ENCODE peak calls at places on chromosomes 13 and 19, in four cellular contexts. R is IMR-90, A is cardiac muscle cell, Z is psoas muscle. Y is an unnamed sample. For H3K36me3, the result is how much of the 10 kb centered on the place peaks cover.

GRCh38 chr13:29999492-30000372 is 149.3 kb upstream of the UBL3 start:
- DNase-seq in R (no peak), Z (no peak), A (no peak), Y (no peak)

GRCh38 chr13:28575200-28575599 is 80.3 kb upstream of the FLT1 start:
- DNase-seq in A (no peak), Z (no peak), R (no peak), Y (no peak)

GRCh38 chr13:41075034-41075433 is 13.7 kb downstream of the WBP4 start:
- DNase-seq in A (peak), R (peak), Z (no peak), Y (peak)

GRCh38 chr13:59345316-59345715 is 818.4 kb downstream of the DIAPH3 start:
- DNase-seq in Z (no peak), A (no peak), R (no peak), Y (no peak)

GRCh38 chr13:112879283-112879833 is 89.7 kb upstream of the MCF2L start:
- DNase-seq in R (peak), Z (no peak), A (no peak), Y (no peak)

GRCh38 chr19:21750586-21751128 is 16.7 kb downstream of the ZNF100 start:
- DNase-seq in Z (no peak), R (no peak), A (no peak), Y (no peak)

GRCh38 chr19:44553478-44554171 is 24.1 kb upstream of the CEACAM20 start:
- DNase-seq in Z (no peak), A (no peak), R (no peak), Y (no peak)

GRCh38 chr19:53158119-53158656 is 665 bp downstream of the ZNF347 start:
- DNase-seq in Z (peak), R (peak), A (peak), Y (peak)

GRCh38 chr13:31043891-31044657 is 111.6 kb downstream of the TEX26 start:
- DNase-seq in Z (peak), A (peak), R (peak), Y (peak)

GRCh38 chr19:2618611-2619010 is 83.9 kb downstream of the GNG7 start:
- DNase-seq in A (no peak), R (peak), Z (peak), Y (no peak)

GRCh38 chr19:29887498-29887897 is 54.5 kb upstream of the URI1 start:
- DNase-seq in A (no peak), R (peak), Z (no peak), Y (no peak)

GRCh38 chr19:2198317-2198716 is 34.6 kb downstream of the DOT1L start:
- DNase-seq in R (no peak), A (no peak), Z (no peak), Y (no peak)

GRCh38 chr13:27141746-27142145 is 29.9 kb downstream of the USP12 start:
- DNase-seq in R (no peak), Z (no peak), A (no peak), Y (no peak)

GRCh38 chr13:113785051-113786010 is 26.3 kb downstream of the TMEM255B start:
- DNase-seq in R (peak), Z (no peak), A (no peak), Y (no peak)

GRCh38 chr19:16325161-16325527 is 518 bp downstream of the KLF2 start:
- DNase-seq in R (no peak), Z (peak), A (peak), Y (no peak)

GRCh38 chr19:16628984-16629691 is 1.1 kb upstream of the MED26 start:
- DNase-seq in Z (no peak), A (no peak), R (peak), Y (peak)

GRCh38 chr19:33100894-33101644 is 20.1 kb downstream of the GPATCH1 start:
- DNase-seq in A (no peak), Z (no peak), R (no peak), Y (no peak)

GRCh38 chr19:7478843-7479227 is 10.0 kb downstream of the PEX11G start:
- DNase-seq in A (no peak), Z (no peak), R (no peak), Y (no peak)

GRCh38 chr19:56071151-56071550 is 49.9 kb downstream of the ZNF787 start:
- DNase-seq in A (no peak), R (no peak), Z (no peak), Y (no peak)
- TF ChIP-seq CTCF in A (peak), R (no peak), Z (no peak), Y (peak)

DNA sequence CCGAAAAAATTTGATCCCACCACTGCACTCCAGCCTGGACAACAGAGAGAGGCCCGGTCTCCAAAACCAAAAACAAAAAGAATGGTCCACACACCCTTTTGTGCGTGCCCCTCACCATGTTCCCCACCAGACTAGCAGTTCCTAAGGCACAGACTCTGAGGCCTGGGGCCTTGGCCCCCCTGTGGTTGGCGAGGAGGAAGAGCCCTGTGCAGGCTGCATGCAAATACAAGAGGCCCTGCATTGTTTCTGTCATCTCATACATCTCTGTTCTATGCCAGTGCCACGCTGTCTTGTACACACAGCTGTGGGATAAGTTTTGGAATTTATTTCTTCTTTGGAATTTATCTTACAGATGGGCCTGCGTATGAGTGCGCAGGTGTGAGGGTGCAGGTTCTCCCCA is 4.7 kb upstream of the YJEFN3 start:
- DNase-seq in R (no peak), A (no peak), Z (no peak), Y (no peak)
- H3K36me3 ChIP-seq in R (under half), A (under half), Z (under half), Y (under half)

DNA sequence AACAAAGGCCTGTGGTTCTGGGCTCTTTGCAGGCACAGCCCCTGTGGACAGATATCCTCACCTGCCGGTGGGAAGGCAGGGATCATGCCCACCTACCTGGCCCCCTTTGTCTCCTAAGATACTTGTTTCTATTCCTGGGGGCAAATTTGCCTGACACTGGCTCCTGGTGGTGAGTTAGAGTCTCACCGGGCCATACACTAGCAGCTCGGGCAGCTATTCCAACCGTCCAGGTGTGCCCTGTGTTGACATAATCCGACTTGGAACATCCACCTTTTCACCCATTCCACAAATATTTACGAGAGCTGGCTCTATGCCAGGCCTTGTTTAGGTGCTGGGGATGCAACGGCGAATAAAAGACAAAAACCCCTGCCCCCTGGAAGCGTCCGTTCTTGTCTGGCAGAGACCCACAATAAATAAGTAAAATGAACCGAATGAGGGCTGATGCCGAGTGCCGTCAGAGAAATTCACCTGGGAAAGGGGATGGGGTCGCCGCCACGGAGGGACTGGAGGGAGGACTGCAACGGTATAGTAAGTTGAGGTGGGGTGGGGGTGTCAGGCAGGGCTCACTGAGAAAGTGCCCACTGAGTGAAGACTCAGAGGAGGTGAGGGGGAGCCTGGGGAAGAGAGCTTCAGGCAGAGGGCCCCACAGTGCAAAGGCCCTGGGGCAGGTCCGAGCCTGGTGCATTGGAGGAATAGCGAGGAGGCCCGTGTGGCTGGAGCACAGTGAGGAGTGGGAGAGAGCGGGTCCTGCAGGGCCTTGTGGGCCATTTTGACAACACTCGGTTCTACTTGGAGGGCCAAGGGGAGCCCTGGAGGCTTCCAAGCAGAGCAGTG is 43.2 kb upstream of the RANBP3 start:
- DNase-seq in A (no peak), Z (no peak), R (no peak), Y (peak)
- TF ChIP-seq CTCF in A (peak), Z (no peak), R (no peak), Y (no peak)

DNA sequence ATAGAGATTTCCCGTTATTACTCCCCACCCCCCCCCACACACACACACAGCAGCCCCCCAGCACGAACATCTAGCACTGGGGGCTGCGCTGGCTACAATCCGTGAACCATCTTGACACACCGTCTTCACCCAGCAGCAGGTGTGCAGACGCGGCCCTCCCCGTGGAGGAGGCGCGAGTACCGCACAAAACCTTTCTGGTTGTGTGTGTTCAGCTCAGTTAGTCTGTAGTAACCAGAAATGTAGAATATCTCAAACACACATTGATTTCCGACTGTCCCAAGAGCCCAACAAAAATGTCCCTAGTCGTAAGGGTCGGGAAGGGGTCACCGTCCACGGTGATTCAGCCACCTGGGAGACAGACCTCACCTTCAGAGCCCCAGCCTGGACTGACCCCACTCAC is 122.7 kb downstream of the RAB20 start:
- DNase-seq in Z (no peak), R (no peak), A (no peak), Y (no peak)
- H3K36me3 ChIP-seq in Z (under half), R (half or more), A (under half), Y (under half)

GRCh38 chr19:48637948-48638830 is 1.0 kb upstream of the DBP start:
- DNase-seq in A (peak), Z (peak), R (peak), Y (peak)
- TF ChIP-seq CTCF in A (peak), Z (no peak), R (peak), Y (peak)

DNA sequence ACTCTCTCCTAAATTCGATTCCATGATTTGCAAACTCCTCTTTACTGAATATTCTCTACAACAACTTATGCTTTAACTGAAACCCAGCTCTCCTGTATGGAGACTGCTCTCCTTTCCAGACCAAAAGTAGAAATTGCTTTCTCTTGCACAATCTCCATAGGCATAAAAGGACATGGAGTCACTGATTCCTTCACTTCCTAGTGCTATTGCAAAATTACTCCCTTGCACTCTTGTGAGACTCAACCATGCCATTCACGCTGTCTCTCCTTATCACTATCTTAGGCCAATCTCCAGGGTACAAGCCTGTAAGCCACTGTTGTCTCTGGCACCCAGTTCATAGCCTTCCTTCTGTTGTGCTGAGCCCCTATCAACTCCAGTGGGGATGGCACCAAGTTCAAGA is 30.6 kb downstream of the SERPINE3 start:
- DNase-seq in R (peak), A (no peak), Z (no peak), Y (no peak)
- H3K36me3 ChIP-seq in R (under half), A (under half), Z (under half), Y (under half)

GRCh38 chr13:96297360-96297759 is 207.5 kb downstream of the HS6ST3 start:
- DNase-seq in A (no peak), R (no peak), Z (no peak), Y (no peak)

GRCh38 chr13:96294930-96295657 is 205.2 kb downstream of the HS6ST3 start:
- DNase-seq in R (no peak), A (no peak), Z (no peak), Y (no peak)

GRCh38 chr13:96299235-96299634 is 209.3 kb downstream of the HS6ST3 start:
- DNase-seq in R (no peak), Z (no peak), A (no peak), Y (no peak)
- TF ChIP-seq CTCF in R (no peak), Z (no peak), A (no peak), Y (no peak)

DNA sequence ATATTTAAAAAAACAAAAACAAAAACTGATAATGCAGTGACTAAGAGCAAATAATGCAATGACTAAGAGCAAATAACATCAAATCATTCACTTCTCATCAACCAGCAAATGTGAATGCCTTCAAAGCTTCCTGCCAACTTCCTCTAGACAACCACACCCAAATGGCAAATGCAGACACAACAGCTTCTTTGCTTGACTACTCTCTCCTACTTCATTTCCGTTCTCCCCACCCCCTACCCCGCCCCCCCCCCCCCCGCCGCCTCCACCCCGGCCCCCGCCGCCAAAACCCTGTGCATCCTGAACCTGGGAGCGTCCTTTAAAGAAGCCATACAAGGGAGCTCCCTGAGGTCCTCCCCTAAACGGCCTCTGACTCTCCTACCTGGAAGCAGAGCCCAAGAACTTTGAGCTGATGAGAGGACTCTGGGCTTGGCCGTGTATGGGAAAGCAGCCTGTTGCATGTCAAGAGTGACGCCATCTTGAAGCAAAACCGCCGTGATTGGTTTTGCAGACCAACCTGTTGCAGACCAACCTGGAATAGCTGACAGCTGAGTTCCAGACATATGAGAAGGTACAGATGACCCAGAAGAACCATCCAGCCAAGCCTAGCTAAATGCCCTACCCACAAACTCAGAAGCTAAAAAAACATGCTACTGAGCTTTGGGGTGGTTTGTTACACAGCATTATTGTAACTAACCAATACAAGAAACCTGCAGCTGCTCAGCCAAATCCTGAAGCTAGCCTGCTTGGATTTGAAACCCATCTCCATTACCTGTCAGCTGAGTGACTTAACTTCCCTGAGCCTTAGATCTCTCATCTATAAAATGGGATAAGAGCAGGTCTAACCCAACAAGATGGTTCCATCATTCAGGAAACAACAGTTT is 24.7 kb downstream of the TEX101 start:
- DNase-seq in A (no peak), Z (no peak), R (no peak), Y (no peak)
- H3K36me3 ChIP-seq in A (under half), Z (under half), R (under half), Y (under half)

GRCh38 chr13:73228546-73228945 is 169.7 kb downstream of the KLF5 start:
- DNase-seq in Z (no peak), R (peak), A (no peak), Y (no peak)
- TF ChIP-seq CTCF in Z (no peak), R (no peak), A (no peak), Y (peak)

DNA sequence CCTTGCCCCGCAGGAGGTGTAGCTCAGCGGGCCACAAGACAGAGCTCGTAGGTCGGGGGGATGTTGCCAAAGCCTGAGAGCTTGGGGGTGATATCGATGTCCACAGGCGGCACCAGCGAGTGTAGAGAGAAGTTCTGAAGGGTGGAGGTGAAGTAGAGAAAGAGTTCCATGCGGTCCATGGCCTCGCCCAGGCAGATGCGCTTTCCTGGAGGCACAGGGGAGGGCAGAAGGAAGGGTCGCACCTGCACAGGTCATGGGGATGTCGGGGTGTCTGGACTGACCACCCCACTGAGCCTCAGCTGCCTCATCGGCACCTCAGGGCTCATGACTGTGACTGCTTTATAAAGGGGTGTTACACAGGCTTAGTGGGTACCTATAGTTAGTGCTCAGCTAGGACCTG is 37.8 kb upstream of the CYP2A13 start:
- DNase-seq in A (no peak), Z (no peak), R (no peak), Y (no peak)
- H3K36me3 ChIP-seq in A (under half), Z (under half), R (under half), Y (under half)

Y was measured in body of pancreas.